ENCODE peak calls at places on chromosomes 4 and X, in six cellular contexts. One of them, this sample, is unnamed. For H3K4me1, the result is how much of the 10 kb centered on the place peaks cover.

GRCh38 chrX:85084770-85085393 is 81.2 kb downstream of the APOOL start:
- DNase-seq in H1: no peak
- DNase-seq in HCT116: peak
- DNase-seq in SK-N-SH: peak
- DNase-seq in HepG2: peak
- DNase-seq in K562: peak
- DNase-seq in this sample: no peak

GRCh38 chr4:105147226-105148151 is 813 bp downstream of the TET2 start:
- DNase-seq in H1: no peak
- DNase-seq in HCT116: no peak
- DNase-seq in SK-N-SH: peak
- DNase-seq in HepG2: peak
- DNase-seq in K562: peak
- DNase-seq in this sample: no peak

GRCh38 chr4:150207871-150208270 is 129.6 kb downstream of the DCLK2 start:
- DNase-seq in H1: no peak
- DNase-seq in HCT116: no peak
- DNase-seq in SK-N-SH: no peak
- DNase-seq in HepG2: no peak
- DNase-seq in K562: no peak
- DNase-seq in this sample: no peak

GRCh38 chrX:153681175-153681574 is 6.6 kb upstream of the SLC6A8 start:
- DNase-seq in H1: no peak
- DNase-seq in HCT116: no peak
- DNase-seq in SK-N-SH: no peak
- DNase-seq in HepG2: no peak
- DNase-seq in K562: no peak
- DNase-seq in this sample: no peak

GRCh38 chr4:148514581-148514980 is 72.4 kb upstream of the NR3C2 start:
- DNase-seq in H1: no peak
- DNase-seq in HCT116: no peak
- DNase-seq in SK-N-SH: no peak
- DNase-seq in HepG2: no peak
- DNase-seq in K562: no peak
- DNase-seq in this sample: no peak

GRCh38 chr4:128707864-128708263 is 101.6 kb upstream of the JADE1 start:
- DNase-seq in H1: no peak
- DNase-seq in HCT116: no peak
- DNase-seq in SK-N-SH: no peak
- DNase-seq in HepG2: no peak
- DNase-seq in K562: no peak
- DNase-seq in this sample: no peak

GRCh38 chr4:125832161-125832560 is 517.4 kb downstream of the FAT4 start:
- DNase-seq in H1: no peak
- DNase-seq in HCT116: no peak
- DNase-seq in SK-N-SH: no peak
- DNase-seq in HepG2: no peak
- DNase-seq in K562: no peak
- DNase-seq in this sample: no peak

GRCh38 chrX:151505796-151506195 is 57.7 kb upstream of the PASD1 start:
- DNase-seq in H1: no peak
- DNase-seq in HCT116: peak
- DNase-seq in SK-N-SH: peak
- DNase-seq in HepG2: peak
- DNase-seq in K562: peak
- DNase-seq in this sample: no peak

GRCh38 chr4:17805580-17805979 is 5.0 kb downstream of the DCAF16 start:
- DNase-seq in H1: no peak
- DNase-seq in HCT116: no peak
- DNase-seq in SK-N-SH: no peak
- DNase-seq in HepG2: no peak
- DNase-seq in K562: no peak
- DNase-seq in this sample: no peak

GRCh38 chr4:648579-649292 is 23.4 kb downstream of the PDE6B start:
- DNase-seq in H1: no peak
- DNase-seq in HCT116: no peak
- DNase-seq in SK-N-SH: no peak
- DNase-seq in HepG2: peak
- DNase-seq in K562: no peak
- DNase-seq in this sample: no peak

GRCh38 chr4:127686656-127687055 is 43.5 kb upstream of the SLC25A31 start:
- DNase-seq in H1: no peak
- DNase-seq in HCT116: peak
- DNase-seq in SK-N-SH: no peak
- DNase-seq in HepG2: no peak
- DNase-seq in K562: no peak
- DNase-seq in this sample: no peak

GRCh38 chrX:13888284-13888683 is 71.4 kb upstream of the GPM6B start:
- DNase-seq in H1: no peak
- DNase-seq in HCT116: no peak
- DNase-seq in SK-N-SH: no peak
- DNase-seq in HepG2: no peak
- DNase-seq in K562: no peak
- DNase-seq in this sample: no peak

GRCh38 chr4:101792056-101792575 is 1.6 kb downstream of the BANK1 start:
- DNase-seq in H1: no peak
- DNase-seq in HCT116: no peak
- DNase-seq in SK-N-SH: no peak
- DNase-seq in HepG2: no peak
- DNase-seq in K562: no peak
- DNase-seq in this sample: no peak

GRCh38 chr4:101795704-101796103 is 5.2 kb downstream of the BANK1 start:
- DNase-seq in H1: no peak
- DNase-seq in HCT116: no peak
- DNase-seq in SK-N-SH: no peak
- DNase-seq in HepG2: no peak
- DNase-seq in K562: no peak
- DNase-seq in this sample: no peak

GRCh38 chr4:101790521-101791188 is at the start of gene BANK1:
- DNase-seq in H1: peak
- DNase-seq in HCT116: peak
- DNase-seq in SK-N-SH: peak
- DNase-seq in HepG2: peak
- DNase-seq in K562: no peak
- DNase-seq in this sample: no peak

GRCh38 chr4:101791189-101791572 is 651 bp downstream of the BANK1 start:
- DNase-seq in H1: no peak
- DNase-seq in HCT116: peak
- DNase-seq in SK-N-SH: no peak
- DNase-seq in HepG2: no peak
- DNase-seq in K562: no peak
- DNase-seq in this sample: no peak

GRCh38 chr4:101793397-101793796 is 2.9 kb downstream of the BANK1 start:
- DNase-seq in H1: no peak
- DNase-seq in HCT116: no peak
- DNase-seq in SK-N-SH: no peak
- DNase-seq in HepG2: no peak
- DNase-seq in K562: no peak
- DNase-seq in this sample: no peak
- H3K9ac ChIP-seq in H1: no peak
- H3K9ac ChIP-seq in HCT116: no peak
- H3K9ac ChIP-seq in SK-N-SH: no peak
- H3K9ac ChIP-seq in HepG2: no peak
- H3K9ac ChIP-seq in K562: no peak
- H3K9ac ChIP-seq in this sample: no peak

GRCh38 chr4:41625531-41625930 is 87.6 kb downstream of the LIMCH1 start:
- DNase-seq in H1: no peak
- DNase-seq in HCT116: no peak
- DNase-seq in SK-N-SH: no peak
- DNase-seq in HepG2: no peak
- DNase-seq in K562: no peak
- DNase-seq in this sample: no peak
- H3K4me1 ChIP-seq in H1: under half
- H3K4me1 ChIP-seq in HCT116: under half
- H3K4me1 ChIP-seq in SK-N-SH: under half
- H3K4me1 ChIP-seq in HepG2: under half
- H3K4me1 ChIP-seq in K562: under half
- H3K4me1 ChIP-seq in this sample: under half

DNA sequence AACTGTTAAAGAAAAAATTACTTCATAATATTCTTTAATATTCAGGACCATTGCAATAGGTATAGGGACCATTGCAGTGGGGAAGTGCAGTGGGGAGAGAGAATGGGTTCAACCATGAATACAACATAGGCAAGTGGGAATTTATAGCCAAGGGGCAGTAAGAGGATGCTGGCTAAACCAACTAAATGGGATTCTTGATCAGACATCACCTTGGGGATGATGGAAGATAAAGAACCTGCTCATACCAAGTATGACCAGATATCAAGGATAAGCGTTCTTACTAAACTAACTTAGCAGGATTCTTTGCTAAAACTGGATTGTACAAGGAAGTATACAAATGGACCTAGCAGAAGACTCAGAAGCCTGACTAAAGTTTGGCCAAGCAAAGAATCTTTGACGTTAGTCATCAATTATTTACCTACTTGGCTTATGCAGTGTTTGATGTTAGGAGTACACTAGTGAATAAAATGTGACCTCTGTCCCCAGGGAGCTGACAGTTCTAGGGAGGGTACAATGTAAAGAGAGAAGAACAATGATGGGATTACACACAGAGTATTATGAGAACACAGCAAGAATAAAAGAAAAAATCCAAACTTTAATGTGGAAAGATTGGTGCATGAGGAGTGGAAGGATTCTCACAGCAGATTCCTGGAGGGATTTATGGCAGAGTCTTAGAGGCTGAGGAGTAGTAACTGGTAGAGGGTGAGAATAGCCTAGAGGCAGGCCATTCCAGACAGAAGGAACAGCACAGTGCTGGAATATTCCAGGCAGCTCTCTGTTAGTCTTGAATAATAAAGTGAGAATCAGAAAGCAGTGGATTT is 54.7 kb upstream of the MYOZ2 start:
- DNase-seq in H1: no peak
- DNase-seq in HCT116: no peak
- DNase-seq in SK-N-SH: no peak
- DNase-seq in HepG2: peak
- DNase-seq in K562: no peak
- DNase-seq in this sample: no peak
- TF ChIP-seq YY1 in H1: no peak
- TF ChIP-seq YY1 in HCT116: no peak
- TF ChIP-seq YY1 in SK-N-SH: no peak
- TF ChIP-seq YY1 in HepG2: no peak
- TF ChIP-seq YY1 in K562: no peak
- TF ChIP-seq YY1 in this sample: no peak

GRCh38 chr4:30802622-30803323 is 82.6 kb downstream of the PCDH7 start:
- DNase-seq in H1: no peak
- DNase-seq in HCT116: peak
- DNase-seq in SK-N-SH: no peak
- DNase-seq in HepG2: no peak
- DNase-seq in K562: no peak
- DNase-seq in this sample: no peak
- H3K9ac ChIP-seq in H1: no peak
- H3K9ac ChIP-seq in HCT116: peak
- H3K9ac ChIP-seq in SK-N-SH: no peak
- H3K9ac ChIP-seq in HepG2: no peak
- H3K9ac ChIP-seq in K562: no peak
- H3K9ac ChIP-seq in this sample: no peak

GRCh38 chr4:76987153-76987562 is 37.6 kb downstream of the SEPTIN11 start:
- DNase-seq in H1: no peak
- DNase-seq in HCT116: no peak
- DNase-seq in SK-N-SH: no peak
- DNase-seq in HepG2: no peak
- DNase-seq in K562: no peak
- DNase-seq in this sample: no peak
- H3K4me1 ChIP-seq in H1: under half
- H3K4me1 ChIP-seq in HCT116: under half
- H3K4me1 ChIP-seq in SK-N-SH: half or more
- H3K4me1 ChIP-seq in HepG2: under half
- H3K4me1 ChIP-seq in K562: under half
- H3K4me1 ChIP-seq in this sample: under half

GRCh38 chr4:37645736-37646135 is 40.4 kb downstream of the RELL1 start:
- DNase-seq in H1: no peak
- DNase-seq in HCT116: no peak
- DNase-seq in SK-N-SH: no peak
- DNase-seq in HepG2: no peak
- DNase-seq in K562: no peak
- DNase-seq in this sample: no peak

GRCh38 chr4:37651781-37652377 is 34.3 kb downstream of the RELL1 start:
- DNase-seq in H1: no peak
- DNase-seq in HCT116: no peak
- DNase-seq in SK-N-SH: no peak
- DNase-seq in HepG2: peak
- DNase-seq in K562: no peak
- DNase-seq in this sample: no peak

GRCh38 chr4:37644962-37645361 is 41.2 kb downstream of the RELL1 start:
- DNase-seq in H1: no peak
- DNase-seq in HCT116: no peak
- DNase-seq in SK-N-SH: no peak
- DNase-seq in HepG2: no peak
- DNase-seq in K562: no peak
- DNase-seq in this sample: no peak

GRCh38 chr4:37646237-37646636 is 39.9 kb downstream of the RELL1 start:
- DNase-seq in H1: no peak
- DNase-seq in HCT116: no peak
- DNase-seq in SK-N-SH: no peak
- DNase-seq in HepG2: no peak
- DNase-seq in K562: no peak
- DNase-seq in this sample: no peak

GRCh38 chr4:37648084-37648817 is 37.9 kb downstream of the RELL1 start:
- DNase-seq in H1: peak
- DNase-seq in HCT116: peak
- DNase-seq in SK-N-SH: no peak
- DNase-seq in HepG2: peak
- DNase-seq in K562: peak
- DNase-seq in this sample: peak
- TF ChIP-seq YY1 in H1: no peak
- TF ChIP-seq YY1 in HCT116: no peak
- TF ChIP-seq YY1 in SK-N-SH: no peak
- TF ChIP-seq YY1 in HepG2: no peak
- TF ChIP-seq YY1 in K562: no peak
- TF ChIP-seq YY1 in this sample: no peak